ENCODE peak calls at places on chromosomes 11 and 22, in four cellular contexts. One of them, this sample, is unnamed.
A peak's percentile ranks its signal among the peaks of the same experiment; 100 is the strongest.

GRCh38 chr11:64003807-64004589 is 17.8 kb downstream of the OTUB1 start:
- DNase-seq in GM12878: no peak
- DNase-seq in K562: no peak
- DNase-seq in HepG2: no peak
- DNase-seq in this sample: no peak

GRCh38 chr22:44259366-44260215 is 53.2 kb downstream of the SHISAL1 start:
- DNase-seq in HepG2: no peak
- DNase-seq in K562: no peak
- DNase-seq in GM12878: no peak
- DNase-seq in this sample: no peak

GRCh38 chr11:62922653-62923371 is 1.6 kb upstream of the CHRM1 start:
- DNase-seq in HepG2: no peak
- DNase-seq in K562: peak; percentile 76
- DNase-seq in GM12878: no peak
- DNase-seq in this sample: no peak

GRCh38 chr22:37639070-37639760 is at the start of gene SH3BP1:
- DNase-seq in HepG2: peak; percentile 57
- DNase-seq in GM12878: no peak
- DNase-seq in K562: peak; percentile 69
- DNase-seq in this sample: peak; percentile 70

GRCh38 chr11:65558002-65558784 is at the start of gene LTBP3:
- DNase-seq in K562: peak; percentile 90
- DNase-seq in HepG2: peak; percentile 68
- DNase-seq in GM12878: no peak
- DNase-seq in this sample: peak; percentile 67

GRCh38 chr22:49687333-49687732 is 140.3 kb downstream of the BRD1 start:
- DNase-seq in HepG2: no peak
- DNase-seq in K562: no peak
- DNase-seq in GM12878: no peak
- DNase-seq in this sample: no peak

GRCh38 chr11:68074584-68075352 is 35.9 kb downstream of the TCIRG1 start:
- DNase-seq in HepG2: no peak
- DNase-seq in GM12878: no peak
- DNase-seq in K562: no peak
- DNase-seq in this sample: no peak

GRCh38 chr22:20951151-20951931 is 15.7 kb upstream of the AIFM3 start:
- DNase-seq in HepG2: peak; percentile 89
- DNase-seq in GM12878: no peak
- DNase-seq in K562: no peak
- DNase-seq in this sample: no peak

GRCh38 chr22:22939537-22940368 is 52.1 kb downstream of the IGLL5 start:
- DNase-seq in GM12878: no peak
- DNase-seq in HepG2: no peak
- DNase-seq in K562: no peak
- DNase-seq in this sample: no peak

GRCh38 chr22:18078329-18079041 is 695 bp downstream of the PEX26 start:
- DNase-seq in K562: peak; percentile 34
- DNase-seq in GM12878: no peak
- DNase-seq in HepG2: peak; percentile 34
- DNase-seq in this sample: peak; percentile 54

GRCh38 chr22:24969588-24970301 is 17.2 kb downstream of the KIAA1671 start:
- DNase-seq in GM12878: no peak
- DNase-seq in HepG2: peak; percentile 60
- DNase-seq in K562: no peak
- DNase-seq in this sample: no peak

GRCh38 chr11:32136654-32137053 is 45.8 kb downstream of the RCN1 start:
- DNase-seq in GM12878: no peak
- DNase-seq in HepG2: no peak
- DNase-seq in K562: no peak
- DNase-seq in this sample: no peak

GRCh38 chr11:32138902-32139301 is 48.0 kb downstream of the RCN1 start:
- DNase-seq in K562: no peak
- DNase-seq in GM12878: no peak
- DNase-seq in HepG2: no peak
- DNase-seq in this sample: no peak

GRCh38 chr11:32137869-32138268 is 47.0 kb downstream of the RCN1 start:
- DNase-seq in GM12878: peak; percentile 17
- DNase-seq in K562: no peak
- DNase-seq in HepG2: no peak
- DNase-seq in this sample: no peak

GRCh38 chr11:32140121-32140520 is 49.2 kb downstream of the RCN1 start:
- DNase-seq in K562: no peak
- DNase-seq in GM12878: no peak
- DNase-seq in HepG2: no peak
- DNase-seq in this sample: no peak

GRCh38 chr11:32137263-32137662 is 46.4 kb downstream of the RCN1 start:
- DNase-seq in GM12878: no peak
- DNase-seq in HepG2: no peak
- DNase-seq in K562: no peak
- DNase-seq in this sample: no peak
- TF ChIP-seq TARDBP in GM12878: no peak
- TF ChIP-seq TARDBP in HepG2: no peak
- TF ChIP-seq TARDBP in K562: no peak
- TF ChIP-seq TARDBP in this sample: no peak

DNA sequence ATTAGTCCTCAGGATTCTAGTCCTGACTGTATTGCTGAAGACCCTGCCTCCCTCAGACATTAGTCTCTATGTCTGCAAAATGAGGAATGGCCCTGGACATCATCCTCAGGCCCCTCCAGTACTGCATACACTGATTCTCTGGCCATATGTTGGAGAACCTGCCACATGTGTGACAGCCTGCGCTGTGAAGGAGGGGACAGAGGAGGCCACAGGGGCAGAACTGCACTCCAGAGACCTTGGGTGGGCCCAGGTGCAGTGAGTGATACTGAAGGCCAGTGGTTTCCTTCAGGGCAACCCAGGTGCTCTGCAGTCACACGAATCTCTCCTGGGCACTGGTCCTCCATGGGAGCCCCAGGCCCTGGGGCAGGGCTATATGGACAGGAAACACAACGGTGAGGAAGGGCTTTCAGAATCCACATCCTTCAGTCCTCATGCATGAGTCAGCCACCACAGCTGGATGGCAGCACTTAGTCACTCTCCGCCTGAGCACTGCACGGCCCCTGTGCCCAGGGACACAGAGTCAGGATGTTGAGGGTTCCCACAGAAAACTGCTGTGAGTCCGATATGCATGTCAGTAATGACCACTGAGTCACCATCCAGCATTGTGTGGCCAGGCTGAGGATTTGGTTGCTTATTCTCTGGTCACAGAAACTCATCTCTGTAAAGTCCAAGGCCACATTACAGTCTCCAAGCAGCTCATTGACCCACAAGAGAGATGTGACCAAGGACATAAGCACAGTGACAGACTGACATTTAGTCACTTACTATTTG is 39.7 kb downstream of the ME3 start:
- DNase-seq in K562: peak; percentile 18
- DNase-seq in HepG2: peak; percentile 28
- DNase-seq in GM12878: peak; percentile 11
- DNase-seq in this sample: peak; percentile 50
- TF ChIP-seq BHLHE40 in K562: no peak
- TF ChIP-seq BHLHE40 in HepG2: no peak
- TF ChIP-seq BHLHE40 in GM12878: no peak
- TF ChIP-seq BHLHE40 in this sample: no peak

GRCh38 chr11:126322996-126323395 is 19.1 kb downstream of the DCPS start:
- DNase-seq in K562: no peak
- DNase-seq in GM12878: no peak
- DNase-seq in HepG2: no peak
- DNase-seq in this sample: no peak
- TF ChIP-seq TARDBP in K562: no peak
- TF ChIP-seq TARDBP in GM12878: no peak
- TF ChIP-seq TARDBP in HepG2: no peak
- TF ChIP-seq TARDBP in this sample: no peak

DNA sequence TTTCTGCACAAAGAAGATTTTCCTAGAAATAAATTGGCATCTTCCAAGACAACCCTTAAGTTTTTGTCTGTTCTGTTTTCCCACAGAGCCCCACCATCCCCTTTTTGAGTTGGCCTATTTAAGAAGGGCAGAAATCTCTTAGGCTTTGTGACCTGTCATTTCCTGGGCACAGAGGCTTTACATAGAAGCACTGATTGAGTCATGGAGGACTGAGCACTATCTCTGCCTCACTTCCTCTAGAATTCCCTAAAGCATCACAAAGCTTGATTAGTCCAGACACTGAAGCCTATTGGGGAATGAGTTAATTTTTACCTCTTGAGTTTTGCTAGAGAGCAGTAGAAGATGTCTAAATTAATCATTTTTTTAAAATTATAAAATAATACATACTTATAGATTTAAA is 25.4 kb downstream of the TRIM44 start:
- DNase-seq in GM12878: no peak
- DNase-seq in HepG2: no peak
- DNase-seq in K562: no peak
- DNase-seq in this sample: no peak
- TF ChIP-seq BHLHE40 in GM12878: no peak
- TF ChIP-seq BHLHE40 in HepG2: no peak
- TF ChIP-seq BHLHE40 in K562: no peak
- TF ChIP-seq BHLHE40 in this sample: no peak